ENCODE peak calls at places on chromosomes 4 and X, in seven cellular contexts. N is WTC11, F is occipital lobe, Q is hepatic stellate cell, H is fibroblast of pulmonary artery, K is GM23338, O is HFF-Myc. A is an unnamed sample.

GRCh38 chr4:108651068-108651794 is 832 bp downstream of the OSTC start:
- DNase-seq in N (no peak), F (no peak), Q (peak; percentile 44), H (peak; percentile 64), K (peak; percentile 13), O (no peak), A (no peak)

GRCh38 chr4:8353912-8354453 is 84.4 kb downstream of the HTRA3 start:
- DNase-seq in N (no peak), F (no peak), Q (peak; percentile 86), H (no peak), K (no peak), O (no peak), A (no peak)

GRCh38 chr4:66178901-66179300 is 508.6 kb upstream of the EPHA5 start:
- DNase-seq in N (no peak), F (no peak), Q (no peak), H (peak; percentile 39), K (peak; percentile 18), O (no peak), A (no peak)

GRCh38 chr4:183287677-183288076 is 32.4 kb downstream of the CLDN22 start:
- DNase-seq in N (no peak), F (no peak), Q (no peak), H (no peak), K (no peak), O (no peak), A (no peak)

GRCh38 chrX:134774190-134775048 is 116.1 kb upstream of the PLAC1 start:
- DNase-seq in N (no peak), F (no peak), Q (no peak), H (no peak), K (no peak), O (no peak), A (no peak)

GRCh38 chrX:13569479-13570244 is at the start of gene EGFL6:
- DNase-seq in N (peak; percentile 21), F (no peak), Q (no peak), H (no peak), K (peak; percentile 38), O (no peak), A (no peak)

GRCh38 chrX:67674741-67675140 is 130.9 kb downstream of the AR start:
- DNase-seq in N (no peak), F (no peak), Q (no peak), H (no peak), K (no peak), O (no peak), A (no peak)

GRCh38 chr4:123110685-123111084 is 188.3 kb upstream of the NUDT6 start:
- DNase-seq in N (no peak), F (no peak), Q (peak; percentile 24), H (no peak), K (no peak), O (no peak), A (no peak)

GRCh38 chr4:20255251-20255586 is 3.5 kb downstream of the SLIT2 start:
- DNase-seq in N (no peak), F (no peak), Q (no peak), H (no peak), K (no peak), O (no peak), A (no peak)

GRCh38 chr4:152556283-152556682 is 20.4 kb upstream of the FBXW7 start:
- DNase-seq in N (no peak), F (no peak), Q (no peak), H (no peak), K (no peak), O (no peak), A (no peak)

GRCh38 chrX:71809886-71810285 is 46.7 kb downstream of the CXorf49B start:
- DNase-seq in N (no peak), F (no peak), Q (no peak), H (no peak), K (no peak), O (no peak), A (no peak)

GRCh38 chrX:48958635-48959094 is 1.3 kb upstream of the OTUD5 start:
- DNase-seq in N (no peak), F (no peak), Q (peak; percentile 53), H (peak; percentile 56), K (peak; percentile 10), O (no peak), A (no peak)

GRCh38 chr4:160283081-160283480 is 1180.2 kb downstream of the RAPGEF2 start:
- DNase-seq in N (no peak), F (no peak), Q (no peak), H (no peak), K (no peak), O (no peak), A (no peak)

GRCh38 chrX:7330971-7331746 is 183.2 kb upstream of the PUDP start:
- DNase-seq in N (no peak), F (no peak), Q (peak; percentile 36), H (peak; percentile 65), K (no peak), O (peak; percentile 58), A (no peak)

GRCh38 chrX:20445109-20445508 is 178.4 kb upstream of the RPS6KA3 start:
- DNase-seq in N (no peak), F (no peak), Q (no peak), H (no peak), K (no peak), O (no peak), A (no peak)

GRCh38 chrX:117835034-117835433 is 281.6 kb downstream of the KLHL13 start:
- DNase-seq in N (no peak), F (no peak), Q (no peak), H (no peak), K (peak; percentile 3), O (no peak), A (no peak)

GRCh38 chr4:151296227-151296626 is 19.3 kb downstream of the PRSS48 start:
- DNase-seq in N (no peak), F (no peak), Q (no peak), H (no peak), K (no peak), O (no peak), A (no peak)

GRCh38 chrX:38636949-38637819 is 75.8 kb downstream of the TSPAN7 start:
- DNase-seq in N (no peak), F (no peak), Q (no peak), H (no peak), K (no peak), O (no peak), A (no peak)

GRCh38 chr4:15654556-15655222 is 468 bp downstream of the FBXL5 start:
- DNase-seq in N (peak; percentile 21), F (peak; percentile 49), Q (no peak), H (peak; percentile 34), K (peak; percentile 64), O (no peak), A (peak; percentile 47)

GRCh38 chr4:147727476-147728028 is 4.3 kb upstream of the ARHGAP10 start:
- DNase-seq in N (no peak), F (no peak), Q (no peak), H (no peak), K (no peak), O (no peak), A (no peak)

GRCh38 chr4:142405021-142405991 is 440.8 kb downstream of the INPP4B start:
- DNase-seq in N (no peak), F (no peak), Q (no peak), H (peak; percentile 79), K (peak; percentile 19), O (peak; percentile 74), A (no peak)

GRCh38 chrX:75038925-75039324 is 113.7 kb upstream of the NEXMIF start:
- DNase-seq in N (peak; percentile 11), F (no peak), Q (no peak), H (peak; percentile 46), K (peak; percentile 41), O (peak; percentile 0), A (no peak)

GRCh38 chrX:31038585-31039326 is 33.1 kb downstream of the FTHL17 start:
- DNase-seq in N (peak; percentile 22), F (no peak), Q (peak; percentile 22), H (peak; percentile 58), K (peak; percentile 58), O (peak; percentile 4), A (no peak)

GRCh38 chrX:119502727-119503483 is 34.7 kb downstream of the SLC25A5 start:
- DNase-seq in N (no peak), F (no peak), Q (peak; percentile 31), H (peak; percentile 31), K (no peak), O (no peak), A (no peak)

GRCh38 chr4:167802463-167803212 is 289.7 kb upstream of the ANXA10 start:
- DNase-seq in N (no peak), F (no peak), Q (no peak), H (no peak), K (no peak), O (no peak), A (no peak)

GRCh38 chrX:9846631-9847030 is 60.4 kb downstream of the SHROOM2 start:
- DNase-seq in N (no peak), F (no peak), Q (no peak), H (no peak), K (no peak), O (no peak), A (no peak)